ENCODE peak calls at places on chromosomes 4 and X, in four cellular contexts. X is B cell, S is MM.1S, E is transverse colon. J is an unnamed sample.

GRCh38 chrX:73683236-73683859 is 120.4 kb downstream of the CHIC1 start:
- DNase-seq in X (no peak), E (no peak), S (no peak), J (no peak)

GRCh38 chr4:184548651-184549341 is 74.4 kb upstream of the IRF2 start:
- DNase-seq in E (peak; percentile 84), X (no peak), S (no peak), J (no peak)

GRCh38 chrX:113539599-113540356 is 699.1 kb upstream of the AMOT start:
- DNase-seq in S (no peak), E (no peak), X (no peak), J (no peak)

GRCh38 chr4:74444891-74445642 is at the start of gene AREG:
- DNase-seq in S (peak; percentile 89), X (peak; percentile 99), E (peak; percentile 94), J (peak; percentile 77)

GRCh38 chr4:183515411-183515810 is 10.6 kb downstream of the ING2 start:
- DNase-seq in X (no peak), E (no peak), S (no peak), J (no peak)

GRCh38 chrX:104270916-104271512 is 16.3 kb upstream of the ESX1 start:
- DNase-seq in X (peak; percentile 12), S (no peak), E (peak; percentile 14), J (no peak)

GRCh38 chr4:118962540-118962939 is 73.9 kb downstream of the SYNPO2 start:
- DNase-seq in E (no peak), S (no peak), X (no peak), J (no peak)

GRCh38 chrX:129077384-129077783 is 445.9 kb downstream of the SMARCA1 start:
- DNase-seq in E (no peak), X (no peak), S (no peak), J (no peak)

GRCh38 chrX:100995469-100995868 is 26.0 kb downstream of the ARL13A start:
- DNase-seq in S (no peak), X (no peak), E (no peak), J (no peak)

GRCh38 chrX:93169771-93170170 is 503.6 kb downstream of the NAP1L3 start:
- DNase-seq in S (no peak), E (no peak), X (no peak), J (no peak)

GRCh38 chrX:107449490-107450175 is at the start of gene FRMPD3:
- DNase-seq in S (peak; percentile 15), E (no peak), X (peak; percentile 26), J (no peak)

GRCh38 chr4:123554819-123555499 is 158.4 kb downstream of the SPRY1 start:
- DNase-seq in E (peak; percentile 11), S (no peak), X (no peak), J (no peak)

GRCh38 chr4:16116493-16116990 is 32.7 kb upstream of the PROM1 start:
- DNase-seq in E (no peak), X (no peak), S (no peak), J (no peak)

GRCh38 chr4:19693949-19694597 is 557.6 kb upstream of the SLIT2 start:
- DNase-seq in X (no peak), E (no peak), S (no peak), J (no peak)

GRCh38 chrX:130173190-130173895 is 1.6 kb downstream of the RAB33A start:
- DNase-seq in X (no peak), S (peak; percentile 67), E (peak; percentile 54), J (peak; percentile 74)

GRCh38 chr4:88613417-88613875 is 21.2 kb downstream of the HERC3 start:
- DNase-seq in X (peak; percentile 52), E (no peak), S (no peak), J (no peak)

GRCh38 chr4:56220261-56220660 is 167.0 kb downstream of the AASDH start:
- DNase-seq in E (no peak), X (no peak), S (no peak), J (no peak)

GRCh38 chr4:127632420-127633403 is at the start of gene INTU:
- DNase-seq in X (peak; percentile 15), E (peak; percentile 92), S (peak; percentile 15), J (peak; percentile 52)

GRCh38 chr4:186725422-186726149 is 1.9 kb upstream of the FAT1 start:
- DNase-seq in S (peak; percentile 77), E (peak; percentile 87), X (no peak), J (peak; percentile 34)

GRCh38 chrX:76454456-76454927 is 27.0 kb downstream of the MAGEE1 start:
- DNase-seq in S (peak; percentile 44), E (no peak), X (peak; percentile 24), J (peak; percentile 5)

GRCh38 chr4:82797591-82798081 is 960 bp downstream of the SCD5 start:
- DNase-seq in S (no peak), E (peak; percentile 16), X (peak; percentile 21), J (peak; percentile 44)

GRCh38 chr4:82681759-82682158 is 116.8 kb downstream of the SCD5 start:
- DNase-seq in S (no peak), X (no peak), E (no peak), J (no peak)

GRCh38 chr4:94171616-94172015 is 36.0 kb upstream of the SMARCAD1 start:
- DNase-seq in X (no peak), S (no peak), E (no peak), J (no peak)

DNA sequence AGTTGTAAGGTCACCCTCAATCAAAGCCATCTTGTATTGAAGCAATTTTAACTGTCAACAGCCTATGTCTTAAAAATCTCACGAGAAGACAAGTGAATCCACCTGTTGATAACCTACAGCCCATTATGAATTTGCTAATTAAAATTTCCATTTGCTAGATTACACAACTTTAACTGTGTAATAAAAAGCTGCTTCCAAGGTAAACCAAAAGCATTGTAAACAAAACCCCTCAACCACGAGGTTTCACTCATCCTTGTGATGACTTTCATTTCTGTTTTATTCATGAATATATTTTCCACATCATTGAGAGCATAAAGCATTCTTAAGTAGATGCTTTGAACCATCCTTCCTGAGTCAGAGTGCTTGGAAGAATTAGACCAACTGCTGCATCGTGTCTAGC is 217.5 kb upstream of the GYPA start:
- DNase-seq in E (no peak), S (no peak), X (peak; percentile 23), J (no peak)
- TF ChIP-seq CTCF in E (no peak), S (no peak), X (no peak), J (no peak)

DNA sequence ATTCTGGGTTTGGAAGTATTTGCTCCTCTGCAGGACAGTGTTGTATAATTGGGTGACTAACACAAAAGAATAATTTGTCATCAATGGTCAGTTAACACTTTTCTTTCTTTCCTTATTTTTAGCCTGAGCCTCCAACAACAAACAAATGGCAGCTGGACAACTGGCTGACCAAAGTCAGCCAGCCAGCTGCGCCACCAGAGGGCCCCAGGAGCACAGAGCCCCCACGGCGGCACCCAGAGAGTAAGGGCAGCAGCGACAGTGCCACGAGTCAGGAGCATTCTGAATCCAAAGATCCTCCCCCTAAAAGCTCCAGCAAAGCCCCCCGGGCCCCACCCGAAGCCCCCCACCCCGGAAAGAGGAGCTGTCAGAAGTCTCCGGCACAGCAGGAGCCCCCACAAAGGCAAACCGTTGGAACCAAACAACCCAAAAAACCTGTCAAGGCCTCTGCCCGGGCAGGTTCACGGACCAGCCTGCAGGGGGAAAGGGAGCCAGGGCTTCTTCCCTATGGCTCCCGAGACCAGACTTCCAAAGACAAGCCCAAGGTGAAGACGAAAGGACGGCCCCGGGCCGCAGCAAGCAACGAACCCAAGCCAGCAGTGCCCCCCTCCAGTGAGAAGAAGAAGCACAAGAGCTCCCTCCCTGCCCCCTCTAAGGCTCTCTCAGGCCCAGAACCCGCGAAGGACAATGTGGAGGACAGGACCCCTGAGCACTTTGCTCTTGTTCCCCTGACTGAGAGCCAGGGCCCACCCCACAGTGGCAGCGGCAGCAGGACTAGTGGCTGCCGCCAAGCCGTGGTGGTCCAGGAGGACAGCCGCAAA is 106.0 kb downstream of the KLHL8 start:
- DNase-seq in E (no peak), S (no peak), X (no peak), J (no peak)
- TF ChIP-seq CTCF in E (no peak), S (no peak), X (no peak), J (no peak)

DNA sequence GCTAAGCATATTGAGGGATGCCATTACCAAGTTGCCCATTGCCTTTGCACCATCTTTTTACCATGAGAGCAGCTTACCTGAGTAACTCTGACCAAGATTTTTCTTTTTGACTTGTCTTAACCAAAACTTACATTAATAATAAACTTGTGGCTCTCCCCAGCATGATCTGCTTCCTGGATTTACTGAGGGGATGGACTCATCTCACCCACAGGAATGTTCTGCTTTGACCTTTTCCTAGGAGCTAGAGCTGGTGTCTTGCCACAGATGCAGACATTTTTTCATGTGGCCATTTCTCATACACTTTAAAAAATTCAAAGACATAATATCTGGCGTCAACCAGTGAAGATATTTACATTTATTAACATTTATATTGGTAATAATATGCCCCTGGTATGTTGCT is 79.2 kb upstream of the EFHC2 start:
- DNase-seq in S (no peak), E (no peak), X (no peak), J (no peak)
- TF ChIP-seq CTCF in S (no peak), E (no peak), X (no peak), J (no peak)

GRCh38 chr4:150593996-150594395 is 12.0 kb downstream of the MAB21L2 start:
- DNase-seq in X (no peak), E (no peak), S (no peak), J (no peak)
- TF ChIP-seq CTCF in X (no peak), E (no peak), S (no peak), J (no peak)

DNA sequence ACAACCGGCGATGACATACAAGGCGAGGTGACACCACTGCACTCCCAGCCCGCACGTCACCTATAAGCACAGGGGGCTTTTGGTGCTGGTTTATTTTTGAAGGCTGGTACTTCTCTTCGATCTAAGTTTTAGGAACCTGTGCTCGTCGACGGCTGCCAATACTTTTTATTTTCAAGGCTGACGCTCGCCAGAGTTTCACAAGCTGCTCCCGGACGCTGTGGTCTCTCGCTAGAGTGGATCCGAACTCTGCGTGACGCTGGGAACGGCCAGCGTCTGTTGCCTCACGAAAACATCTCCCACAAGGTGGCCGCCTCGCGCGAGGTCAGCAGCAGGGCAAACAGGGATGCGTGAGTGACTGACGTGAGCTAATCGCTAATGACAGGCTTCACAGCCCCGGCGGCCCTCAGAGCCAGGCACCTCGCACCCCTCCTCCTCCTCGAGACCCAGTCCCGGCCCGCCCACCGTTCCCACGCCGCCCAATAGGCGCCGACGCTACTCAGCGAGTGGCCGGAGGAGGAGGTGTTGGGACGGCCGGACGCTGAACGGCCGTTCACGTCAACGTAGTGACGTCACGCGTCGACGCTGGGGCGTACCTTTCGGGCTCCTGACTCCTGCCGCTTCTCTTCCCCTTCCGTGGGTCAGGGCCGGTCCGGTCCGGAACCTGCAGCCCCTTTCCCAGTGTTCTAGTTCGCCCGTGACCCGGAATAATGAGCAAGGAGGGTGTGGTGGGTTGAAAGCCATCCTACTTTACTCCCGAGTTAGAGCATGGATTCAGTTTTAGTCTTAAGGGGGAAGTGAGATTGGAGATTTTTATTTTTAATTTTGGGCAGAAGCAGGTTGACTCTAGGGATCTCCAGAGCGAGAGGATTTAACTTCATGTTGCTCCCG is at the start of gene CLCN3:
- DNase-seq in X (peak; percentile 98), S (peak; percentile 99), E (peak; percentile 98), J (peak; percentile 92)
- TF ChIP-seq CTCF in X (no peak), S (no peak), E (no peak), J (no peak)

GRCh38 chr4:27178066-27178465 is 317.4 kb downstream of the STIM2 start:
- DNase-seq in S (no peak), E (no peak), X (no peak), J (no peak)

GRCh38 chr4:27176881-27177280 is 316.2 kb downstream of the STIM2 start:
- DNase-seq in S (no peak), X (no peak), E (no peak), J (no peak)

GRCh38 chr4:27181672-27182071 is 321.0 kb downstream of the STIM2 start:
- DNase-seq in E (no peak), X (no peak), S (no peak), J (no peak)

DNA sequence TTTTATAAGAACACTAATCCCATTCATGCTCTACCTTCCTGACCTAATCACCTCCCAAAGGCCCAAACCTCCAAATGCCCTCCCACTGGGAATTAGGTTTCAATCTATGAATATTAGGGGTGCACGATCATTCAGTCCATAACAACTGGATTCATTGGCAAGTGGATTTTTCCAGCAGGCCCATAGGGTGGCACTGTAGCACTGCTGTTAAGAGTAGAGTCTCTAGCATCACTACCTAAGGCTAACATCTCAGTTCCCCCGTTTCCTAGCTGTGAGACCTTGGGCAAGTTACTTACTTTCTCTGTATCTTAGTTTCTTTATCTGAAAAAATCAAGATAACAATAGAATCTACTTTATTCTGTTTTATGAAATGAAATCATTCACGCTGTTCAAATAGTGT is 315.8 kb downstream of the STIM2 start:
- DNase-seq in S (peak; percentile 21), E (peak; percentile 25), X (no peak), J (no peak)
- TF ChIP-seq CTCF in S (no peak), E (peak; percentile 44), X (no peak), J (no peak)

J was measured in GM20000.